ENCODE peak calls at places on chromosomes 7 and 10, in six cellular contexts. T is stimulated activated CD4-positive, alpha-beta T cell treated with anti-CD3 and anti-CD28 coated beads, Interleukin-15, amount 100 ng/mL, for 1 hour; E is progenitor cell of endocrine pancreas; D is fibroblast of mammary gland; P is epithelial cell of esophagus; F is MCF 10A. R is an unnamed sample.
A peak's percentile ranks its signal among the peaks of the same experiment; 100 is the strongest.

GRCh38 chr7:47375121-47375551 is 206.8 kb downstream of the TNS3 start:
- DNase-seq in T (no peak), E (no peak), D (no peak), P (no peak), F (no peak), R (no peak)

GRCh38 chr7:41238851-41239331 is 464.0 kb downstream of the INHBA start:
- DNase-seq in T (no peak), E (no peak), D (peak; percentile 71), P (peak; percentile 67), F (peak; percentile 37), R (no peak)

GRCh38 chr7:133079296-133079695 is 2.6 kb downstream of the CHCHD3 start:
- DNase-seq in T (no peak), E (no peak), D (no peak), P (no peak), F (no peak), R (no peak)

GRCh38 chr10:31483546-31483945 is 164.5 kb downstream of the ZEB1 start:
- DNase-seq in T (no peak), E (no peak), D (no peak), P (no peak), F (no peak), R (no peak)

GRCh38 chr10:124279882-124280281 is 138.8 kb downstream of the OAT start:
- DNase-seq in T (no peak), E (no peak), D (no peak), P (no peak), F (no peak), R (no peak)

GRCh38 chr7:91875851-91876250 is 4.7 kb downstream of the MTERF1 start:
- DNase-seq in T (no peak), E (no peak), D (peak; percentile 41), P (peak; percentile 22), F (peak; percentile 20), R (no peak)

GRCh38 chr7:44052771-44053365 is 8.4 kb downstream of the DBNL start:
- DNase-seq in T (no peak), E (no peak), D (no peak), P (no peak), F (no peak), R (no peak)

GRCh38 chr7:34107306-34107705 is 202.0 kb downstream of the BMPER start:
- DNase-seq in T (no peak), E (no peak), D (peak; percentile 92), P (peak; percentile 51), F (peak; percentile 54), R (no peak)

GRCh38 chr7:30918676-30919075 is 7.0 kb downstream of the AQP1 start:
- DNase-seq in T (no peak), E (no peak), D (no peak), P (no peak), F (no peak), R (no peak)

GRCh38 chr10:21135396-21135973 is 238.4 kb upstream of the NEBL start:
- DNase-seq in T (no peak), E (no peak), D (peak; percentile 55), P (peak; percentile 3), F (peak; percentile 23), R (no peak)

GRCh38 chr10:78600121-78600665 is 468.6 kb upstream of the ZMIZ1 start:
- DNase-seq in T (no peak), E (no peak), D (no peak), P (no peak), F (no peak), R (no peak)

GRCh38 chr7:240887-241421 is 48.6 kb downstream of the FAM20C start:
- DNase-seq in T (no peak), E (no peak), D (no peak), P (peak; percentile 28), F (peak; percentile 73), R (no peak)

GRCh38 chr7:33946094-33946699 is 40.9 kb downstream of the BMPER start:
- DNase-seq in T (no peak), E (no peak), D (no peak), P (peak; percentile 82), F (peak; percentile 38), R (no peak)

GRCh38 chr10:89588671-89589070 is 53.3 kb upstream of the SLC16A12 start:
- DNase-seq in T (no peak), E (no peak), D (peak; percentile 12), P (no peak), F (peak; percentile 20), R (no peak)

GRCh38 chr7:1668932-1669485 is 1.1 kb upstream of the ELFN1 start:
- DNase-seq in T (no peak), E (peak; percentile 14), D (no peak), P (peak; percentile 30), F (no peak), R (peak; percentile 69)

GRCh38 chr10:3098689-3099088 is 31.3 kb downstream of the PFKP start:
- DNase-seq in T (no peak), E (no peak), D (no peak), P (no peak), F (no peak), R (no peak)

GRCh38 chr7:32506266-32507054 is 11.2 kb downstream of the AVL9 start:
- DNase-seq in T (no peak), E (no peak), D (peak; percentile 94), P (peak; percentile 93), F (peak; percentile 89), R (no peak)

GRCh38 chr7:155464948-155465739 is 7.2 kb downstream of the EN2 start:
- DNase-seq in T (no peak), E (no peak), D (no peak), P (no peak), F (no peak), R (no peak)

GRCh38 chr10:121627810-121628209 is 29.6 kb upstream of the FGFR2 start:
- DNase-seq in T (no peak), E (no peak), D (no peak), P (peak; percentile 85), F (no peak), R (no peak)

GRCh38 chr10:87873656-87874055 is 10.2 kb downstream of the PTEN start:
- DNase-seq in T (no peak), E (no peak), D (no peak), P (no peak), F (no peak), R (no peak)

GRCh38 chr7:3367271-3367670 is 66.2 kb downstream of the SDK1 start:
- DNase-seq in T (no peak), E (no peak), D (no peak), P (no peak), F (no peak), R (no peak)

GRCh38 chr7:25553005-25553404 is 324.7 kb upstream of the NPVF start:
- DNase-seq in T (no peak), E (no peak), D (no peak), P (no peak), F (no peak), R (no peak)

GRCh38 chr7:6106140-6106904 is 75.1 kb downstream of the ANKRD61 start:
- DNase-seq in T (no peak), E (no peak), D (peak; percentile 60), P (peak; percentile 50), F (peak; percentile 67), R (peak; percentile 17)

GRCh38 chr10:62095341-62096071 is 173.1 kb downstream of the RTKN2 start:
- DNase-seq in T (no peak), E (no peak), D (peak; percentile 87), P (peak; percentile 46), F (peak; percentile 81), R (peak; percentile 46)

GRCh38 chr7:10469476-10469875 is 504.2 kb upstream of the PHF14 start:
- DNase-seq in T (no peak), E (no peak), D (no peak), P (peak; percentile 10), F (no peak), R (no peak)

GRCh38 chr10:48551796-48552591 is 52.9 kb downstream of the ARHGAP22 start:
- DNase-seq in T (no peak), E (no peak), D (peak; percentile 57), P (peak; percentile 47), F (peak; percentile 53), R (peak; percentile 72)

GRCh38 chr7:1351881-1352625 is 107.2 kb downstream of the MICALL2 start:
- DNase-seq in T (no peak), E (no peak), D (no peak), P (no peak), F (no peak), R (no peak)

GRCh38 chr10:15183689-15184481 is 15.4 kb upstream of the NMT2 start:
- DNase-seq in T (no peak), E (no peak), D (no peak), P (no peak), F (no peak), R (no peak)

GRCh38 chr7:129536323-129536722 is 34.0 kb downstream of the SMKR1 start:
- DNase-seq in T (no peak), E (no peak), D (no peak), P (no peak), F (no peak), R (no peak)

GRCh38 chr10:14093735-14094484 is 236.8 kb downstream of the FRMD4A start:
- DNase-seq in T (no peak), E (no peak), D (peak; percentile 58), P (peak; percentile 42), F (peak; percentile 29), R (peak; percentile 53)

GRCh38 chr10:119989966-119990365 is 97.4 kb downstream of the SEC23IP start:
- DNase-seq in T (no peak), E (no peak), D (no peak), P (no peak), F (no peak), R (no peak)

GRCh38 chr7:49724071-49724470 is 49.4 kb upstream of the VWC2 start:
- DNase-seq in T (no peak), E (no peak), D (no peak), P (no peak), F (no peak), R (no peak)

GRCh38 chr7:157402911-157403534 is 66.2 kb downstream of the DNAJB6 start:
- DNase-seq in T (no peak), E (no peak), D (no peak), P (no peak), F (no peak), R (no peak)

GRCh38 chr7:69364814-69365587 is 233.3 kb upstream of the AUTS2 start:
- DNase-seq in T (no peak), E (no peak), D (peak; percentile 8), P (no peak), F (no peak), R (no peak)

GRCh38 chr10:1411956-1412355 is 325.4 kb downstream of the ADARB2 start:
- DNase-seq in T (no peak), E (no peak), D (no peak), P (no peak), F (no peak), R (no peak)

GRCh38 chr7:2520131-2520807 is 695 bp downstream of the LFNG start:
- DNase-seq in T (no peak), E (no peak), D (no peak), P (peak; percentile 38), F (peak; percentile 30), R (peak; percentile 71)